ENCODE peak calls at places on chromosomes 12 and 14, in six cellular contexts. D is H4; Q is AG10803; P is GDM1; R is activated T-cell treated with anti-CD3 and anti-CD28 coated beads, Interleukin-2, amount 50 U/mL, for 72 hours; B is psoas muscle. Y is an unnamed sample.

GRCh38 chr12:58943079-58943478 is 22.8 kb upstream of the LRIG3 start:
- DNase-seq in B (no peak), P (no peak), R (no peak), Q (no peak), D (no peak), Y (no peak)

GRCh38 chr12:77795699-77796098 is 35.0 kb upstream of the NAV3 start:
- DNase-seq in P (no peak), R (no peak), B (no peak), D (no peak), Q (peak; percentile 51), Y (no peak)

GRCh38 chr14:75141967-75142366 is 15.1 kb upstream of the NEK9 start:
- DNase-seq in B (no peak), R (peak; percentile 18), D (peak; percentile 12), P (peak; percentile 39), Q (peak; percentile 53), Y (no peak)

GRCh38 chr14:50667491-50668007 is 557 bp downstream of the SAV1 start:
- DNase-seq in R (no peak), D (no peak), Q (no peak), P (no peak), B (no peak), Y (no peak)

GRCh38 chr14:36662543-36663403 is 1.1 kb downstream of the PAX9 start:
- DNase-seq in P (no peak), D (peak; percentile 15), R (no peak), Q (peak; percentile 45), B (no peak), Y (no peak)

GRCh38 chr12:106427917-106428316 is 70.4 kb downstream of the POLR3B start:
- DNase-seq in R (no peak), Q (no peak), B (no peak), P (no peak), D (no peak), Y (no peak)

GRCh38 chr14:61185534-61185933 is 95.6 kb downstream of the TMEM30B start:
- DNase-seq in R (no peak), B (no peak), D (no peak), Q (no peak), P (no peak), Y (no peak)

GRCh38 chr12:178715-179109 is 35.2 kb downstream of the SLC6A12 start:
- DNase-seq in R (no peak), P (no peak), B (no peak), D (no peak), Q (no peak), Y (no peak)

GRCh38 chr12:7188557-7189397 is 709 bp upstream of the PEX5 start:
- DNase-seq in B (peak; percentile 70), P (peak; percentile 59), Q (peak; percentile 65), D (peak; percentile 80), R (peak; percentile 78), Y (no peak)

GRCh38 chr12:99154264-99154982 is 493.1 kb upstream of the GARIN6 start:
- DNase-seq in P (no peak), R (no peak), D (no peak), Q (no peak), B (no peak), Y (no peak)

GRCh38 chr14:89330236-89331002 is 86.6 kb downstream of the FOXN3 start:
- DNase-seq in D (peak; percentile 65), R (no peak), Q (peak; percentile 90), B (peak; percentile 61), P (no peak), Y (no peak)

GRCh38 chr14:21771671-21772070 is 98.1 kb upstream of the OR4E1 start:
- DNase-seq in B (no peak), Q (no peak), P (no peak), R (no peak), D (no peak), Y (no peak)

Y was measured in osteocyte.